ENCODE peak calls at places on chromosomes 6 and 20, in eight cellular contexts. L is thyroid gland, I is heart left ventricle, N is aorta, O is AG04450, U is right lobe of liver, A is GM23338, M is NB4. X is an unnamed sample.
A peak's percentile ranks its signal among the peaks of the same experiment; 100 is the strongest.

GRCh38 chr6:132643547-132643946 is 15.4 kb downstream of the TAAR1 start:
- DNase-seq in O (no peak), M (no peak), A (no peak), N (no peak), I (no peak), U (no peak), L (no peak), X (no peak)

GRCh38 chr6:52227495-52227894 is 16.8 kb downstream of the IL17F start:
- DNase-seq in M (no peak), O (no peak), A (no peak), U (no peak), L (no peak), N (no peak), I (no peak), X (no peak)

GRCh38 chr6:122799916-122800701 is 11.1 kb downstream of the SMPDL3A start:
- DNase-seq in I (no peak), O (no peak), N (no peak), L (no peak), A (no peak), U (no peak), M (no peak), X (no peak)

GRCh38 chr6:120384671-120385070 is 949.6 kb downstream of the TBC1D32 start:
- DNase-seq in N (no peak), A (no peak), L (no peak), O (no peak), U (no peak), M (no peak), I (no peak), X (no peak)

GRCh38 chr6:30721198-30722024 is 1.3 kb downstream of the TUBB start:
- DNase-seq in N (peak; percentile 93), O (peak; percentile 78), U (peak; percentile 93), I (peak; percentile 95), M (peak; percentile 91), L (peak; percentile 92), A (peak; percentile 89), X (peak; percentile 91)

GRCh38 chr6:132257561-132257960 is 143.7 kb downstream of the MOXD1 start:
- DNase-seq in I (no peak), L (no peak), N (no peak), O (no peak), A (no peak), U (no peak), M (no peak), X (no peak)

GRCh38 chr6:149423946-149424440 is 23.9 kb downstream of the SUMO4 start:
- DNase-seq in M (no peak), N (no peak), U (no peak), L (no peak), A (no peak), I (no peak), O (no peak), X (no peak)

GRCh38 chr20:25247666-25248500 is at the start of gene PYGB:
- DNase-seq in A (peak; percentile 86), I (peak; percentile 83), U (peak; percentile 86), N (peak; percentile 88), O (peak; percentile 56), L (peak; percentile 77), M (peak; percentile 94), X (peak; percentile 81)

GRCh38 chr6:705047-705446 is 12.1 kb upstream of the EXOC2 start:
- DNase-seq in O (no peak), L (no peak), M (no peak), I (no peak), A (no peak), U (no peak), N (no peak), X (no peak)

GRCh38 chr6:40706222-40706621 is 119.1 kb upstream of the LRFN2 start:
- DNase-seq in M (no peak), L (no peak), A (no peak), I (no peak), O (no peak), N (no peak), U (no peak), X (no peak)

GRCh38 chr20:44072381-44072780 is 114.6 kb downstream of the JPH2 start:
- DNase-seq in I (no peak), O (no peak), M (no peak), N (no peak), L (no peak), A (no peak), U (no peak), X (no peak)

GRCh38 chr20:46130534-46130933 is 12.4 kb downstream of the CD40 start:
- DNase-seq in U (no peak), N (no peak), L (peak; percentile 81), I (no peak), M (no peak), A (no peak), O (no peak), X (no peak)

GRCh38 chr6:160421854-160422253 is 73.7 kb downstream of the SLC22A3 start:
- DNase-seq in O (no peak), N (peak; percentile 87), A (no peak), L (no peak), I (peak; percentile 50), M (no peak), U (no peak), X (no peak)

GRCh38 chr6:139153876-139154275 is 19.0 kb downstream of the HECA start:
- DNase-seq in M (no peak), U (no peak), L (no peak), A (no peak), N (no peak), O (peak; percentile 52), I (no peak), X (no peak)

GRCh38 chr6:139154885-139155547 is 20.1 kb downstream of the HECA start:
- DNase-seq in L (no peak), O (no peak), I (no peak), U (no peak), A (no peak), N (no peak), M (peak; percentile 29), X (no peak)

GRCh38 chr6:139159016-139159415 is 24.1 kb downstream of the HECA start:
- DNase-seq in A (no peak), O (no peak), L (no peak), I (no peak), U (no peak), M (no peak), N (no peak), X (no peak)

GRCh38 chr6:139156571-139156970 is 21.7 kb downstream of the HECA start:
- DNase-seq in O (no peak), I (no peak), N (no peak), A (no peak), L (no peak), U (no peak), M (no peak), X (no peak)

DNA sequence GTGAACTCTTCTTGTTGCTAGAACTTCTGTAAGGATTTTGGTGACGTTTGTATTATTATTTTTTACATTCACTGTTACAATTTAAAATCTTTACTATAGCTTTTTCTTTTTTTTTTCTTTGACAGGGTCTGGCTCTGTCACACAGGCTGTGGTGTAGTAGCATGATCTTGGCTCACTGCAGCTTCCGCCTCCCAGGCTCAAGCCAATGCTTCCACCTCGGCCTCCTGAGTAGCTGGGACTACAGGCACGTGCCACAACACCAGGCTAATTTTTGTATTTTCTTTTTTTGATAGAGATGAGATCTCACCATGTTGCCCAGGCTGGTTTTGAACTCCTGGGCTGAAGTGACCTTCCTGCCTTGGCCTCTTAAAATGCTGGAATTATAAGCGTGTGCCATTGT is 21.2 kb downstream of the HECA start:
- DNase-seq in A (no peak), U (no peak), O (no peak), I (peak; percentile 34), N (no peak), M (no peak), L (no peak), X (no peak)
- H3K4me3 ChIP-seq in A (no peak overlapping the region), U (no peak overlapping the region), O (no peak overlapping the region), I (no peak overlapping the region), N (no peak overlapping the region), M (no peak overlapping the region), L (no peak overlapping the region), X (no peak overlapping the region)

DNA sequence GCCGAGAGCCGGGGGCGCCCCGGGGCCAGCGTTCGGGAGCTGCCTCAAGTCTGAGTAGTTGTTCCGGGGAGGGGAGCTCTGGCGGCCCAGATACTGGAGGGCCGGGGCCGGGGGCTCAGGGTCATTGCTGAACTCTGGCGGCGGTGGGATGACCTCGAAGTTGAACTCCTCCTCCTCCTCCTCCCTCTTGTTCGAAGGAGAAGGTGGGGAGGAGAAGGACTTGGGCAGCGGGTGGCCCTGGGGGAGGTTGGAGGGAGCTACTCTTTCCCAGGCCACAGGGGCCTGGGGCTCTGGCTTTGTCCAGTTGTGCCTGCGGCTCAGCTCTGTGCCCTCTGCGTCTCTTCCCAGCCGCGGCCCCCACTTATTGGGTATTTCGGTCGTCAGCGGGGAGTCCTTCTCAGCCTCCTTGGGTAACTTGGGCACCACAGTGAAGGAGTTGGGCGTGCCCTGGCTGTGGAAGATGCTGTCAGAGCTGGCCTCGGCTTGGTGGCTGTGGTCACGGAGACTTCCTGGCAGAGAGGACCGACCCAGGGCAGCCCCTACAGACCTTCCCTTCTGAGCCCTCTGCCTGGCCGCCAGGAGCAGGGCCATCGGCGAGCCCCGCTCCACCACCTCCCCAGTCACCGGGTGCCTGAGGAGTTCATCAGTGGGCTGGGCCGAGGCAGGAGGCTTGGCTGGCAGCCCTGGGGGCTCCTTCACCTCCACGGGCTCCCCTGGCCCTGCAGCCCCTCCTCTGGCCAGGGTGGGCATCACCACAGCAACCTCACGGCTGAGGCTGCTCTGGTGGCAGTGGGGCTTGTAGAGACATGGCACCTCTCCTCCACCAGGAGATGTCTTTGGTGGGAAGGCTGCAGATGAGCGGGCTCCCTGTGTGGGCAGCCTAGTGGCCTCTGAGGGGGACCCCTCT is 37.4 kb downstream of the C6orf132 start:
- DNase-seq in O (no peak), L (no peak), U (no peak), N (no peak), I (no peak), M (peak; percentile 30), A (peak; percentile 72), X (no peak)
- H3K4me3 ChIP-seq in O (no peak overlapping the region), L (peak overlapping the region; percentile 28), U (peak overlapping the region; percentile 49), N (no peak overlapping the region), I (peak overlapping the region; percentile 34), M (no peak overlapping the region), A (peak overlapping the region; percentile 71), X (no peak overlapping the region)

GRCh38 chr20:38760978-38761377 is 12.7 kb downstream of the ACTR5 start:
- DNase-seq in M (no peak), N (no peak), I (no peak), U (no peak), A (no peak), O (no peak), L (no peak), X (no peak)
- H3K4me3 ChIP-seq in M (no peak overlapping the region), N (no peak overlapping the region), I (no peak overlapping the region), U (no peak overlapping the region), A (no peak overlapping the region), O (no peak overlapping the region), L (no peak overlapping the region), X (no peak overlapping the region)

GRCh38 chr6:106974337-106974998 is at the start of gene CD24:
- DNase-seq in A (peak; percentile 81), N (no peak), M (peak; percentile 18), I (no peak), U (peak; percentile 50), O (no peak), L (peak; percentile 88), X (peak; percentile 90)

GRCh38 chr6:106974999-106975698 is 620 bp upstream of the CD24 start:
- DNase-seq in L (peak; percentile 73), U (peak; percentile 74), N (peak; percentile 50), A (peak; percentile 68), O (no peak), M (peak; percentile 62), I (peak; percentile 31), X (peak; percentile 75)

GRCh38 chr6:106973841-106974336 is 640 bp downstream of the CD24 start:
- DNase-seq in A (peak; percentile 32), M (no peak), L (peak; percentile 42), N (no peak), O (no peak), I (no peak), U (peak; percentile 50), X (peak; percentile 45)

GRCh38 chr6:106973018-106973840 is 1.3 kb downstream of the CD24 start:
- DNase-seq in I (peak; percentile 26), L (peak; percentile 58), A (peak; percentile 66), M (no peak), N (peak; percentile 46), O (no peak), U (peak; percentile 50), X (peak; percentile 54)

GRCh38 chr6:106972500-106972899 is 2.0 kb downstream of the CD24 start:
- DNase-seq in I (no peak), O (no peak), U (no peak), L (peak; percentile 71), N (no peak), M (no peak), A (no peak), X (peak; percentile 36)
- H3K4me3 ChIP-seq in I (no peak overlapping the region), O (no peak overlapping the region), U (no peak overlapping the region), L (peak overlapping the region; percentile 73), N (no peak overlapping the region), M (no peak overlapping the region), A (peak overlapping the region; percentile 89), X (peak overlapping the region; percentile 74)